ENCODE peak calls at places on chromosomes 5 and 9, in nine cellular contexts. One of them, this sample, is unnamed.

GRCh38 chr5:125337222-125337768 is 590.9 kb upstream of the ZNF608 start:
- DNase-seq in RPMI7951: no peak
- DNase-seq in activated CD4-positive, alpha-beta T cell treated with anti-CD3 and anti-CD28 coated beads for 48 hours: no peak
- DNase-seq in pulmonary artery endothelial cell: no peak
- DNase-seq in lower lobe of right lung: no peak
- DNase-seq in left cardiac atrium: no peak
- DNase-seq in anterior cingulate cortex: no peak
- DNase-seq in fibroblast of lung: no peak
- DNase-seq in psoas muscle: no peak
- DNase-seq in this sample: no peak

GRCh38 chr5:39214912-39215709 is 4.3 kb downstream of the FYB1 start:
- DNase-seq in RPMI7951: no peak
- DNase-seq in activated CD4-positive, alpha-beta T cell treated with anti-CD3 and anti-CD28 coated beads for 48 hours: peak; percentile 42
- DNase-seq in pulmonary artery endothelial cell: no peak
- DNase-seq in lower lobe of right lung: no peak
- DNase-seq in left cardiac atrium: no peak
- DNase-seq in anterior cingulate cortex: no peak
- DNase-seq in fibroblast of lung: no peak
- DNase-seq in psoas muscle: no peak
- DNase-seq in this sample: no peak

GRCh38 chr5:113337515-113338140 is 97.2 kb downstream of the TSSK1B start:
- DNase-seq in RPMI7951: peak; percentile 13
- DNase-seq in activated CD4-positive, alpha-beta T cell treated with anti-CD3 and anti-CD28 coated beads for 48 hours: no peak
- DNase-seq in pulmonary artery endothelial cell: no peak
- DNase-seq in lower lobe of right lung: no peak
- DNase-seq in left cardiac atrium: no peak
- DNase-seq in anterior cingulate cortex: no peak
- DNase-seq in fibroblast of lung: peak; percentile 69
- DNase-seq in psoas muscle: no peak
- DNase-seq in this sample: no peak

GRCh38 chr5:102089883-102090282 is 206.2 kb downstream of the SLCO4C1 start:
- DNase-seq in RPMI7951: no peak
- DNase-seq in activated CD4-positive, alpha-beta T cell treated with anti-CD3 and anti-CD28 coated beads for 48 hours: no peak
- DNase-seq in pulmonary artery endothelial cell: no peak
- DNase-seq in lower lobe of right lung: no peak
- DNase-seq in left cardiac atrium: no peak
- DNase-seq in anterior cingulate cortex: no peak
- DNase-seq in fibroblast of lung: no peak
- DNase-seq in psoas muscle: no peak
- DNase-seq in this sample: no peak

GRCh38 chr9:14903040-14903439 is 7.2 kb downstream of the FREM1 start:
- DNase-seq in RPMI7951: no peak
- DNase-seq in activated CD4-positive, alpha-beta T cell treated with anti-CD3 and anti-CD28 coated beads for 48 hours: no peak
- DNase-seq in pulmonary artery endothelial cell: no peak
- DNase-seq in lower lobe of right lung: no peak
- DNase-seq in left cardiac atrium: no peak
- DNase-seq in anterior cingulate cortex: no peak
- DNase-seq in fibroblast of lung: no peak
- DNase-seq in psoas muscle: no peak
- DNase-seq in this sample: no peak

GRCh38 chr5:90562331-90562730 is 3.7 kb downstream of the ADGRV1 start:
- DNase-seq in RPMI7951: no peak
- DNase-seq in activated CD4-positive, alpha-beta T cell treated with anti-CD3 and anti-CD28 coated beads for 48 hours: no peak
- DNase-seq in pulmonary artery endothelial cell: no peak
- DNase-seq in lower lobe of right lung: no peak
- DNase-seq in left cardiac atrium: no peak
- DNase-seq in anterior cingulate cortex: no peak
- DNase-seq in fibroblast of lung: no peak
- DNase-seq in psoas muscle: no peak
- DNase-seq in this sample: no peak

GRCh38 chr9:33250458-33250995 is 10.6 kb downstream of the SPINK4 start:
- DNase-seq in RPMI7951: peak; percentile 16
- DNase-seq in activated CD4-positive, alpha-beta T cell treated with anti-CD3 and anti-CD28 coated beads for 48 hours: no peak
- DNase-seq in pulmonary artery endothelial cell: no peak
- DNase-seq in lower lobe of right lung: no peak
- DNase-seq in left cardiac atrium: no peak
- DNase-seq in anterior cingulate cortex: no peak
- DNase-seq in fibroblast of lung: peak; percentile 58
- DNase-seq in psoas muscle: no peak
- DNase-seq in this sample: no peak

GRCh38 chr5:56711191-56711590 is 104.2 kb upstream of the MAP3K1 start:
- DNase-seq in RPMI7951: peak; percentile 90
- DNase-seq in activated CD4-positive, alpha-beta T cell treated with anti-CD3 and anti-CD28 coated beads for 48 hours: no peak
- DNase-seq in pulmonary artery endothelial cell: no peak
- DNase-seq in lower lobe of right lung: no peak
- DNase-seq in left cardiac atrium: no peak
- DNase-seq in anterior cingulate cortex: no peak
- DNase-seq in fibroblast of lung: peak; percentile 78
- DNase-seq in psoas muscle: no peak
- DNase-seq in this sample: no peak

GRCh38 chr9:137534256-137535119 is 15.7 kb downstream of the PNPLA7 start:
- DNase-seq in RPMI7951: peak; percentile 57
- DNase-seq in activated CD4-positive, alpha-beta T cell treated with anti-CD3 and anti-CD28 coated beads for 48 hours: peak; percentile 28
- DNase-seq in pulmonary artery endothelial cell: no peak
- DNase-seq in lower lobe of right lung: peak; percentile 62
- DNase-seq in left cardiac atrium: no peak
- DNase-seq in anterior cingulate cortex: no peak
- DNase-seq in fibroblast of lung: peak; percentile 55
- DNase-seq in psoas muscle: no peak
- DNase-seq in this sample: no peak

GRCh38 chr9:89021154-89021803 is 30.0 kb downstream of the S1PR3 start:
- DNase-seq in RPMI7951: peak; percentile 93
- DNase-seq in activated CD4-positive, alpha-beta T cell treated with anti-CD3 and anti-CD28 coated beads for 48 hours: no peak
- DNase-seq in pulmonary artery endothelial cell: no peak
- DNase-seq in lower lobe of right lung: no peak
- DNase-seq in left cardiac atrium: peak; percentile 52
- DNase-seq in anterior cingulate cortex: no peak
- DNase-seq in fibroblast of lung: peak; percentile 92
- DNase-seq in psoas muscle: peak; percentile 49
- DNase-seq in this sample: no peak

This sample was measured in smooth muscle cell of the brain vasculature.